ENCODE peak calls at places on chromosome 22, in four cellular contexts. V is fibroblast of lung; U is stimulated activated CD8-positive, alpha-beta memory T cell treated with anti-CD3 and anti-CD28 coated beads, Interleukin-4, amount 100 ng/mL, for 48 hours; K is RWPE1. I is an unnamed sample.

GRCh38 chr22:46576556-46577351 is 39.3 kb upstream of the CELSR1 start:
- DNase-seq in U (peak), K (peak), V (peak), I (no peak)

GRCh38 chr22:40547729-40548143 is 88.8 kb downstream of the MRTFA start:
- DNase-seq in K (no peak), V (peak), U (no peak), I (no peak)

GRCh38 chr22:22745225-22746060 is 101.0 kb downstream of the GGTLC2 start:
- DNase-seq in K (no peak), V (no peak), U (peak), I (peak)

GRCh38 chr22:49090853-49091135 is 736.9 kb downstream of the BRD1 start:
- DNase-seq in K (no peak), V (no peak), U (no peak), I (no peak)

GRCh38 chr22:45997077-45997774 is 20.3 kb upstream of the WNT7B start:
- DNase-seq in K (peak), V (peak), U (no peak), I (peak)

GRCh38 chr22:25156736-25157135 is 42.9 kb upstream of the CRYBB3 start:
- DNase-seq in U (no peak), K (no peak), V (no peak), I (no peak)

GRCh38 chr22:25027959-25028840 is 75.7 kb downstream of the KIAA1671 start:
- DNase-seq in U (peak), K (no peak), V (no peak), I (no peak)

GRCh38 chr22:25742918-25743708 is 1.1 kb downstream of the MYO18B start:
- DNase-seq in U (no peak), K (no peak), V (no peak), I (no peak)

GRCh38 chr22:37765953-37766566 is 41.7 kb upstream of the GCAT start:
- DNase-seq in V (no peak), K (no peak), U (no peak), I (no peak)

GRCh38 chr22:27637604-27638003 is 164.0 kb downstream of the MN1 start:
- DNase-seq in U (no peak), K (peak), V (no peak), I (peak)

GRCh38 chr22:24855794-24856193 is 49.8 kb downstream of the SGSM1 start:
- DNase-seq in K (no peak), U (no peak), V (no peak), I (no peak)

GRCh38 chr22:35564975-35565867 is 24.6 kb downstream of the RASD2 start:
- DNase-seq in U (no peak), K (no peak), V (peak), I (peak)

GRCh38 chr22:30252411-30253204 is 6.0 kb upstream of the LIF start:
- DNase-seq in V (no peak), K (no peak), U (no peak), I (peak)

GRCh38 chr22:46653596-46653995 is 33.4 kb downstream of the GRAMD4 start:
- DNase-seq in U (peak), K (no peak), V (no peak), I (no peak)

GRCh38 chr22:23066200-23067022 is 3.9 kb upstream of the GNAZ start:
- DNase-seq in U (peak), V (no peak), K (no peak), I (no peak)

GRCh38 chr22:20039683-20040325 is 18.9 kb downstream of the TANGO2 start:
- DNase-seq in U (no peak), K (no peak), V (no peak), I (no peak)

GRCh38 chr22:26481694-26482093 is 1.9 kb downstream of the HPS4 start:
- DNase-seq in V (no peak), K (no peak), U (no peak), I (no peak)

GRCh38 chr22:20414450-20414849 is 20.5 kb downstream of the ZNF74 start:
- DNase-seq in V (no peak), K (no peak), U (no peak), I (no peak)

I was measured in bronchial epithelial cell.